ENCODE peak calls at places on chromosomes 16 and 17, in five cellular contexts. U is A549, D is AG04450, P is mucosa of descending colon, S is IMR-90. N is an unnamed sample.

GRCh38 chr17:13070732-13071131 is 52.9 kb upstream of the ELAC2 start:
- DNase-seq in U (no peak), D (no peak), P (no peak), S (no peak), N (no peak)

GRCh38 chr17:42034059-42034458 is 14.2 kb downstream of the NKIRAS2 start:
- DNase-seq in U (no peak), D (no peak), P (no peak), S (no peak), N (no peak)

GRCh38 chr16:71893888-71894228 is 1.5 kb upstream of the IST1 start:
- DNase-seq in U (no peak), D (no peak), P (no peak), S (no peak), N (no peak)

GRCh38 chr17:27533874-27534815 is 77.9 kb downstream of the KSR1 start:
- DNase-seq in U (no peak), D (peak), P (no peak), S (peak), N (peak)

GRCh38 chr16:65658339-65659275 is 536.7 kb upstream of the CDH11 start:
- DNase-seq in U (no peak), D (peak), P (no peak), S (peak), N (peak)

GRCh38 chr16:81752225-81752875 is 26.7 kb upstream of the PLCG2 start:
- DNase-seq in U (no peak), D (no peak), P (peak), S (no peak), N (peak)

GRCh38 chr17:17406225-17406624 is 70.6 kb upstream of the MED9 start:
- DNase-seq in U (no peak), D (no peak), P (no peak), S (no peak), N (no peak)

GRCh38 chr16:12651765-12652531 is 151.7 kb downstream of the CPPED1 start:
- DNase-seq in U (no peak), D (no peak), P (no peak), S (no peak), N (no peak)

GRCh38 chr16:88478889-88479794 is 26.1 kb downstream of the ZFPM1 start:
- DNase-seq in U (no peak), D (no peak), P (no peak), S (no peak), N (no peak)
- TF ChIP-seq CTCF in U (no peak), D (no peak), P (no peak), S (no peak), N (no peak)

GRCh38 chr16:1366712-1367299 is 15.1 kb downstream of the GNPTG start:
- DNase-seq in U (no peak), D (no peak), P (no peak), S (no peak), N (no peak)
- H3K4me3 ChIP-seq in U (no peak), D (no peak), P (no peak), S (no peak), N (no peak)

GRCh38 chr17:28612531-28612930 is 1.5 kb downstream of the RSKR start:
- DNase-seq in U (no peak), D (no peak), P (no peak), S (no peak), N (no peak)
- TF ChIP-seq CTCF in U (no peak), D (no peak), P (no peak), S (no peak), N (no peak)

DNA sequence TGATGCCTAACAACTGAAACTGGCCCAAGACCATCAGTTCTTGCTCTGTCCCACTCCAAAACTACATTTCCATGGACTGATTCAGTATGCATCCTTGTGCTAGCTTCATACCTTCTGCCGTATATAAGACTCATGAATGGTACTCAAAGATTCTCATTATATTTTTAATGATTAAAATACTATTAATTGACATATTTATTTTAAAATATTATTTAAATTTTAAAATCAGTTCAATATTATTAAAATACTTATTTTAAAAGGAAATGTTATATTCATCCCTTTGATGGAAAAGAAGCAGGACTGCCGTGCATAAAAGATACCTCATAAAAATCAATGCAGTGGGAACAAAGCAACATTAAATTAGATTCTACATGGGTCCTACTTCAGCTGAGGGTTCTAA is 153.4 kb downstream of the AXIN2 start:
- DNase-seq in U (no peak), D (no peak), P (no peak), S (no peak), N (no peak)
- H3K4me3 ChIP-seq in U (no peak), D (no peak), P (no peak), S (no peak), N (no peak)

GRCh38 chr17:32112416-32112815 is 29.9 kb upstream of the RHOT1 start:
- DNase-seq in U (no peak), D (no peak), P (no peak), S (no peak), N (no peak)
- TF ChIP-seq CTCF in U (no peak), D (no peak), P (no peak), S (no peak), N (no peak)

GRCh38 chr17:8117367-8117979 is 841 bp downstream of the ALOXE3 start:
- DNase-seq in U (no peak), D (no peak), P (no peak), S (no peak), N (no peak)
- H3K4me3 ChIP-seq in U (peak), D (peak), P (no peak), S (peak), N (peak)

GRCh38 chr17:62109378-62109902 is 44.4 kb upstream of the MED13 start:
- DNase-seq in U (peak), D (peak), P (peak), S (peak), N (peak)
- TF ChIP-seq CTCF in U (peak), D (peak), P (peak), S (peak), N (peak)

GRCh38 chr17:49002766-49003165 is 5.6 kb downstream of the IGF2BP1 start:
- DNase-seq in U (no peak), D (no peak), P (no peak), S (no peak), N (no peak)
- H3K4me3 ChIP-seq in U (peak), D (no peak), P (no peak), S (no peak), N (no peak)

DNA sequence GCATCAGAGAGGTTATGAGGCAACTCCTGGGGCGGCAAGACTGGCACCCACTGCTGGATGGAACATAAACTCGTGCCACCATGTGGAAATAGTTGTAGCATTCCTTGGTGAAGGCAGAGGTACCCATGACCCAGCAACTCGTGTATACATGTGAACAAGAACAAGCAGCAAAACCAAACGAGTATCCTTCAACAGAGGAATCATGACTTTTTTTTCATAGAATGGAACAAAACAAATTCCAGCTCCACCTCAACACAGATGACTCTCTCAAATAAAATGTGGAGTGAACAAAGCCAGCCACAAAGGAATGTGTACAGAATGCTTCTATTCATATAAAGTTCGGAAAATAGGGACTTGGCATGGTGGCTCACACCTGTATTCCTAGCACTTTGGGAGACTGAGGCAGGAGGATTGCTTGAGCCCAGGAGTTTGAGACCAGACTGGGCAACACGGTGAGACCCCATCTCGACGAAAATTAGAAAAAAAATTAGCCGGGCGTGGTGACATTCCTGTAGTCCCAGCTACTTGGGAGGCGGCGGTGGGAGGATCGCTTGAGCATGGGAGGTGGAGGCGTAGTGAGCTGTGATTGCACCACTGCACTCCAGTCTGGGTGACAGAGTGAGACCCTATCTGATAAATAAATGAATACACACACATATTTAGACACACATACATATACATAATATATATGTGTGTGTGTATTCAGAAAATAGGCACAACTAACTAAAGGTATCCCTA is 35.3 kb downstream of the B9D1 start:
- DNase-seq in U (peak), D (peak), P (no peak), S (peak), N (peak)
- TF ChIP-seq CTCF in U (no peak), D (no peak), P (no peak), S (no peak), N (no peak)

N was measured in choroid plexus epithelial cell.